ENCODE peak calls at places on chromosomes 2 and 18, in six cellular contexts. C is tibial artery, G is H9, D is transverse colon, Z is GM23338, S is heart right ventricle. K is an unnamed sample.

GRCh38 chr2:241109210-241110088 is 7.4 kb upstream of the MTERF4 start:
- DNase-seq in D (no peak), C (no peak), S (no peak), G (no peak), Z (no peak), K (no peak)

GRCh38 chr2:172734711-172735645 is 667 bp upstream of the RAPGEF4 start:
- DNase-seq in C (no peak), G (no peak), Z (peak), D (no peak), S (no peak), K (no peak)

GRCh38 chr2:75292826-75293225 is 93.5 kb upstream of the TACR1 start:
- DNase-seq in S (no peak), G (no peak), Z (no peak), D (no peak), C (no peak), K (no peak)

GRCh38 chr2:219912530-219912929 is 285.1 kb downstream of the SLC4A3 start:
- DNase-seq in D (no peak), S (no peak), C (no peak), Z (peak), G (no peak), K (peak)

GRCh38 chr18:32577561-32577960 is 106.9 kb upstream of the GAREM1 start:
- DNase-seq in G (no peak), C (no peak), Z (no peak), D (no peak), S (no peak), K (no peak)

GRCh38 chr2:238573065-238573778 is 146.5 kb downstream of the ASB1 start:
- DNase-seq in C (no peak), D (no peak), G (peak), Z (peak), S (no peak), K (no peak)

GRCh38 chr2:213152065-213152794 is 818 bp upstream of the IKZF2 start:
- DNase-seq in S (peak), C (peak), G (peak), D (peak), Z (peak), K (peak)

GRCh38 chr2:39996653-39997080 is 217.6 kb upstream of the THUMPD2 start:
- DNase-seq in G (no peak), S (no peak), C (no peak), D (no peak), Z (no peak), K (no peak)

GRCh38 chr2:181785677-181786344 is 105.5 kb upstream of the NEUROD1 start:
- DNase-seq in C (no peak), G (no peak), Z (no peak), D (no peak), S (no peak), K (no peak)

GRCh38 chr2:235936493-235936892 is 231.7 kb downstream of the GBX2 start:
- DNase-seq in C (no peak), D (no peak), S (no peak), Z (peak), G (peak), K (no peak)

GRCh38 chr2:96882230-96882629 is 12.3 kb upstream of the SEMA4C start:
- DNase-seq in Z (no peak), G (peak), D (no peak), S (no peak), C (no peak), K (no peak)

GRCh38 chr2:42810971-42811865 is 18.8 kb upstream of the HAAO start:
- DNase-seq in Z (peak), S (peak), G (peak), D (peak), C (peak), K (peak)

GRCh38 chr2:219969508-219969907 is 342.1 kb downstream of the SLC4A3 start:
- DNase-seq in G (no peak), D (no peak), S (no peak), Z (no peak), C (no peak), K (no peak)

GRCh38 chr2:189698020-189698887 is 23.8 kb downstream of the ANKAR start:
- DNase-seq in G (peak), C (peak), D (peak), S (peak), Z (peak), K (no peak)

GRCh38 chr18:70025580-70025979 is 77.9 kb upstream of the CD226 start:
- DNase-seq in C (no peak), D (no peak), S (no peak), G (no peak), Z (no peak), K (no peak)

GRCh38 chr2:72367530-72368225 is 220.0 kb upstream of the CYP26B1 start:
- DNase-seq in G (peak), Z (peak), S (peak), D (peak), C (peak), K (no peak)

GRCh38 chr2:150544731-150545130 is 57.3 kb upstream of the RND3 start:
- DNase-seq in Z (no peak), S (no peak), C (no peak), G (no peak), D (no peak), K (no peak)

GRCh38 chr2:128277961-128278681 is 40.5 kb downstream of the HS6ST1 start:
- DNase-seq in Z (no peak), C (no peak), D (peak), G (peak), S (no peak), K (no peak)

GRCh38 chr2:20213651-20214565 is 11.0 kb downstream of the SDC1 start:
- DNase-seq in D (peak), Z (no peak), C (no peak), S (no peak), G (no peak), K (no peak)

GRCh38 chr2:175228179-175228578 is 46.7 kb upstream of the ATP5MC3 start:
- DNase-seq in Z (no peak), C (no peak), S (no peak), D (no peak), G (no peak), K (no peak)

GRCh38 chr2:82275599-82275998 is 1971.0 kb upstream of the LRRTM1 start:
- DNase-seq in S (no peak), G (no peak), C (no peak), D (no peak), Z (no peak), K (no peak)

GRCh38 chr18:80202264-80202998 is 44.9 kb downstream of the PARD6G start:
- DNase-seq in C (no peak), D (no peak), S (no peak), Z (no peak), G (no peak), K (no peak)

GRCh38 chr18:13809521-13810252 is 14.3 kb upstream of the MC5R start:
- DNase-seq in G (peak), S (no peak), C (no peak), D (peak), Z (peak), K (no peak)

GRCh38 chr2:208356846-208357574 is 49.6 kb upstream of the PTH2R start:
- DNase-seq in C (no peak), S (no peak), D (no peak), G (no peak), Z (peak), K (no peak)

GRCh38 chr18:35345460-35345921 is 1.3 kb upstream of the ZNF24 start:
- DNase-seq in Z (peak), S (no peak), D (no peak), G (no peak), C (no peak), K (no peak)

GRCh38 chr18:40464032-40464431 is 1491.0 kb upstream of the PIK3C3 start:
- DNase-seq in Z (no peak), D (no peak), C (no peak), G (no peak), S (no peak), K (no peak)

GRCh38 chr2:80050246-80050645 is 254.3 kb downstream of the LRRTM1 start:
- DNase-seq in Z (no peak), G (no peak), D (no peak), C (no peak), S (no peak), K (no peak)

GRCh38 chr2:80048296-80048695 is 256.3 kb downstream of the LRRTM1 start:
- DNase-seq in G (no peak), S (no peak), Z (no peak), D (no peak), C (no peak), K (no peak)

GRCh38 chr2:80058562-80058961 is 246.0 kb downstream of the LRRTM1 start:
- DNase-seq in D (no peak), S (no peak), C (no peak), G (peak), Z (peak), K (no peak)

GRCh38 chr2:80054339-80054675 is 250.2 kb downstream of the LRRTM1 start:
- DNase-seq in D (no peak), G (no peak), S (no peak), C (no peak), Z (no peak), K (no peak)

GRCh38 chr2:80053522-80054338 is 250.8 kb downstream of the LRRTM1 start:
- DNase-seq in D (no peak), G (no peak), S (no peak), C (no peak), Z (no peak), K (no peak)
- TF ChIP-seq CTCF in D (no peak), G (peak), S (no peak), C (no peak), Z (no peak), K (no peak)

DNA sequence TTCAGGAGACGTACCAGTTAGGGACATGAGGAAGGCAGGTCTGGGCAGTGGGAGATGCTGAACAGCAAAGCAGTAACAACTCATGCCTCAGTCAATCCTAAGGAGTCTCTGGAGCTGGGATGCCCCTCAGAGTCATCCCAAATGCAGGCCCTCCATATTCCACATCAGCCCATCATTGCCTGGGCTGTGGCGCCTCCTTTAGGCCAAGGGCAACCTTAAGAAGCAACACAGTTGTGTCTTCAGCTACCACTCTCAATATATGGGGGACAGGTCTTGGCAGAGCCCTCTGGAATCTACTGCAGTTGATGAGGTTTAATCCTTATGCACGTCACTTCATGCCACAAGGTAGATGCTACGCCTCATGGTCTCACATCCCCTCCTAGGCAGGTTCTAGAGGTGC is 682.0 kb upstream of the RAB6C start:
- DNase-seq in S (no peak), Z (peak), C (no peak), D (no peak), G (no peak), K (no peak)
- TF ChIP-seq CTCF in S (no peak), Z (peak), C (no peak), D (no peak), G (peak), K (no peak)

GRCh38 chr2:60503923-60504514 is 49.4 kb downstream of the BCL11A start:
- DNase-seq in Z (no peak), G (no peak), S (no peak), C (no peak), D (no peak), K (no peak)
- TF ChIP-seq CTCF in Z (peak), G (peak), S (peak), C (no peak), D (no peak), K (no peak)

DNA sequence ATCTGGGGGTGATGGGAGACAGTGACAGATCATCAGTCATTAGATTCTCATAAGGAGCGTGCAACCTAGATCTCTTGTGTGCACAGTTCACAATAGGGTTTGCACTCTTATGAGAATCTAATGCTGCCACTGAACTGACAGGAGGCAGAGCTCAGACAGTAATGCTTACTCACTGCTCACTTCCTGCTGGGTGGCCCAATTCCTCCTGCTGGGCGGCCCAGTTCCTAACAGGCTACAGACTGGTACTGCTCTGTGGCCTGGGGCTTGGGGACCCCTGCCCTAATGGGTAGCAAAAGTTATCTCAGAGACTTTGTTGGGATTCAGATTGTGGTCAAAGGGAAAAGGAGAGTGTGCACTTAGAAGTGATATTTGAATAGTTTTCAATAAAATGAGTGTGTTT is 840.1 kb upstream of the ID2 start:
- DNase-seq in Z (no peak), C (no peak), G (no peak), S (no peak), D (no peak), K (no peak)
- TF ChIP-seq CTCF in Z (no peak), C (no peak), G (no peak), S (no peak), D (no peak), K (no peak)

GRCh38 chr2:127064642-127065250 is 42.2 kb downstream of the BIN1 start:
- DNase-seq in S (peak), D (peak), Z (peak), C (peak), G (peak), K (peak)
- TF ChIP-seq CTCF in S (peak), D (no peak), Z (no peak), C (peak), G (no peak), K (peak)

GRCh38 chr2:7539077-7539476 is 621.9 kb downstream of the RNF144A start:
- DNase-seq in C (no peak), S (no peak), G (no peak), D (no peak), Z (no peak), K (no peak)
- TF ChIP-seq CTCF in C (no peak), S (no peak), G (no peak), D (no peak), Z (no peak), K (no peak)

GRCh38 chr18:7658701-7659100 is 91.6 kb downstream of the PTPRM start:
- DNase-seq in S (no peak), G (no peak), Z (no peak), C (no peak), D (no peak), K (no peak)

GRCh38 chr18:7662866-7663265 is 95.8 kb downstream of the PTPRM start:
- DNase-seq in D (no peak), Z (no peak), S (no peak), C (no peak), G (no peak), K (no peak)

GRCh38 chr18:7657050-7657449 is 89.9 kb downstream of the PTPRM start:
- DNase-seq in S (peak), D (no peak), C (no peak), Z (no peak), G (no peak), K (no peak)

GRCh38 chr18:7663305-7664023 is 96.3 kb downstream of the PTPRM start:
- DNase-seq in Z (no peak), C (no peak), S (no peak), D (no peak), G (no peak), K (no peak)

DNA sequence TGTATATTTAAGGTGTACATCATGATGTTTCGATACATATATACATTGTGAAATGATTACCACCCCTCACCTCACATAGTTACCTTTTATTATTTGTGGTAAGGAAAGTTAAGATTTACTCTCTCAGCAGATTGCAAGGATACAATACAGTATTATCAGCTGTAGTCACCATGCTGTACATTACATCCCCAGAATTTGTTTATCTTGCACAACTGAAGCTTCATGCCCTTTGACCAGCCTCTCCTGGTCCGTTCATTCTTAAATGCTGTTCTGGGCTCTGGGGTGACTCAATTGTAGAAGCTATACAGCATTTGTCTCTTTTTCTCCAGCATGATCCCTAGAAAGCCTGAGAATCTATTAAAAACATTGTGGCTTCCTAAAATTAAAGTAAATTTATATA is 90.8 kb downstream of the PTPRM start:
- DNase-seq in C (no peak), Z (no peak), S (no peak), D (no peak), G (no peak), K (no peak)
- TF ChIP-seq CTCF in C (no peak), Z (no peak), S (no peak), D (no peak), G (no peak), K (no peak)

GRCh38 chr2:148565272-148565894 is 79.2 kb upstream of the EPC2 start:
- DNase-seq in D (no peak), C (no peak), Z (peak), S (no peak), G (no peak), K (no peak)
- TF ChIP-seq CTCF in D (peak), C (peak), Z (peak), S (peak), G (peak), K (peak)

DNA sequence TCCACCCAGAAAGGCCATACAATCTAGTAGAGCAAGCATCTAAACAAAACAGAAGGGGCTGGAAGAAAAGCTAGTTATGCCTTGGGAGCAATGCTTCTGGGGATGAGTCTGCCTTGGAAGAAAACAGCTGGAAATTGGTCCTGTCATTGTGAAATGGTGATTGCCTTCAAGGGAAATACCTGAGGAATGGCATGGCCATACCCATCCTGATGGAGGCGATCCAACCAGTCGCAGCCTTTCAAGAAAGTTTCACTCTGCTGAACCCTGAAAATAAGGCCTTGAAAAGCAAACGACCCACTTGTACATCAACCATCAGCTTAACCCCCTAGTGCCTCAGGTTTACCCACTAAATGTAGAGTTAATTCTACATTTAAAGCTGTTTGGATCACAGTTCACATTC is 72.6 kb upstream of the PID1 start:
- DNase-seq in G (no peak), S (no peak), C (no peak), D (no peak), Z (peak), K (no peak)
- TF ChIP-seq CTCF in G (no peak), S (no peak), C (no peak), D (no peak), Z (no peak), K (no peak)

K was measured in uterus.